ENCODE peak calls at places on chromosomes 4 and X, in six cellular contexts. G, J, H, L, B and Y are unnamed samples.

GRCh38 chr4:93839704-93840103 is 11.2 kb downstream of the ATOH1 start:
- DNase-seq in G (no peak), J (no peak), H (no peak), L (no peak), B (no peak), Y (no peak)

GRCh38 chrX:133254666-133255065 is 36.5 kb upstream of the TFDP3 start:
- DNase-seq in G (no peak), J (no peak), H (no peak), L (no peak), B (no peak), Y (no peak)

GRCh38 chr4:4888695-4889094 is 29.2 kb downstream of the MSX1 start:
- DNase-seq in G (no peak), J (no peak), H (no peak), L (no peak), B (peak; percentile 17), Y (no peak)

GRCh38 chrX:17535229-17535628 is 160.2 kb downstream of the NHS start:
- DNase-seq in G (no peak), J (no peak), H (no peak), L (peak; percentile 7), B (peak; percentile 42), Y (peak; percentile 20)

GRCh38 chr4:70703695-70704332 is 15.5 kb downstream of the UTP3 start:
- DNase-seq in G (peak; percentile 32), J (no peak), H (no peak), L (no peak), B (peak; percentile 31), Y (no peak)

GRCh38 chrX:69018416-69019072 is 146.7 kb downstream of the PJA1 start:
- DNase-seq in G (no peak), J (no peak), H (no peak), L (no peak), B (no peak), Y (no peak)

GRCh38 chr4:3073158-3074077 is 920 bp downstream of the HTT-AS start:
- DNase-seq in G (no peak), J (no peak), H (no peak), L (no peak), B (no peak), Y (no peak)

GRCh38 chr4:186298034-186298647 is 32.2 kb downstream of the F11 start:
- DNase-seq in G (no peak), J (no peak), H (no peak), L (no peak), B (no peak), Y (no peak)

GRCh38 chrX:15686818-15687685 is 22.4 kb upstream of the CLTRN start:
- DNase-seq in G (peak; percentile 30), J (peak; percentile 28), H (peak; percentile 20), L (peak; percentile 39), B (peak; percentile 71), Y (peak; percentile 6)

GRCh38 chrX:71917621-71918341 is 7.1 kb downstream of the NHSL2 start:
- DNase-seq in G (no peak), J (no peak), H (no peak), L (no peak), B (no peak), Y (no peak)

GRCh38 chr4:139452000-139452399 is 1.9 kb upstream of the RAB33B start:
- DNase-seq in G (no peak), J (no peak), H (no peak), L (no peak), B (no peak), Y (no peak)

GRCh38 chrX:129600981-129601424 is 53.8 kb downstream of the APLN start:
- DNase-seq in G (peak; percentile 4), J (no peak), H (no peak), L (no peak), B (peak; percentile 50), Y (no peak)

GRCh38 chr4:38237139-38237538 is 276.9 kb downstream of the PTTG2 start:
- DNase-seq in G (no peak), J (peak; percentile 30), H (no peak), L (no peak), B (no peak), Y (no peak)

GRCh38 chr4:104728380-104729122 is 233.9 kb upstream of the CXXC4 start:
- DNase-seq in G (no peak), J (no peak), H (no peak), L (no peak), B (no peak), Y (no peak)

GRCh38 chr4:179344861-179345260 is 1902.6 kb upstream of the AGA start:
- DNase-seq in G (no peak), J (no peak), H (no peak), L (no peak), B (no peak), Y (no peak)

GRCh38 chr4:7658297-7659204 is 223.8 kb upstream of the PSAPL1 start:
- DNase-seq in G (no peak), J (no peak), H (no peak), L (no peak), B (no peak), Y (no peak)

GRCh38 chr4:150236626-150237025 is 158.4 kb downstream of the DCLK2 start:
- DNase-seq in G (no peak), J (no peak), H (no peak), L (no peak), B (no peak), Y (no peak)

GRCh38 chr4:72375050-72375736 is 193.8 kb downstream of the ADAMTS3 start:
- DNase-seq in G (no peak), J (peak; percentile 68), H (no peak), L (no peak), B (peak; percentile 40), Y (no peak)

GRCh38 chrX:70508296-70508911 is 63.8 kb downstream of the DLG3 start:
- DNase-seq in G (peak; percentile 60), J (no peak), H (no peak), L (no peak), B (peak; percentile 8), Y (no peak)

GRCh38 chrX:135431886-135432285 is 10.1 kb downstream of the SMIM10L2A start:
- DNase-seq in G (no peak), J (no peak), H (no peak), L (no peak), B (no peak), Y (no peak)

GRCh38 chr4:150569384-150569987 is 12.5 kb upstream of the MAB21L2 start:
- DNase-seq in G (no peak), J (no peak), H (no peak), L (no peak), B (peak; percentile 62), Y (no peak)

GRCh38 chr4:99827857-99828256 is 11.2 kb downstream of the DAPP1 start:
- DNase-seq in G (no peak), J (no peak), H (no peak), L (no peak), B (no peak), Y (no peak)

GRCh38 chr4:55927776-55928437 is 20.8 kb upstream of the CEP135 start:
- DNase-seq in G (no peak), J (no peak), H (no peak), L (no peak), B (no peak), Y (no peak)

GRCh38 chr4:36316544-36317082 is 35.2 kb downstream of the DTHD1 start:
- DNase-seq in G (no peak), J (no peak), H (no peak), L (no peak), B (no peak), Y (no peak)

GRCh38 chr4:38082424-38083374 is 122.5 kb downstream of the PTTG2 start:
- DNase-seq in G (no peak), J (peak; percentile 24), H (no peak), L (no peak), B (peak; percentile 18), Y (no peak)

GRCh38 chrX:153921070-153921469 is 5.0 kb downstream of the ARHGAP4 start:
- DNase-seq in G (no peak), J (no peak), H (no peak), L (no peak), B (no peak), Y (no peak)

GRCh38 chr4:159455675-159456235 is 352.9 kb downstream of the RAPGEF2 start:
- DNase-seq in G (peak; percentile 2), J (no peak), H (no peak), L (no peak), B (peak; percentile 76), Y (no peak)

GRCh38 chrX:66717926-66718325 is 79.0 kb upstream of the EDA2R start:
- DNase-seq in G (no peak), J (no peak), H (no peak), L (no peak), B (no peak), Y (no peak)

GRCh38 chr4:40121515-40121914 is 64.9 kb downstream of the N4BP2 start:
- DNase-seq in G (no peak), J (peak; percentile 30), H (no peak), L (no peak), B (peak; percentile 76), Y (no peak)

GRCh38 chrX:43328358-43328946 is 327.6 kb upstream of the MAOA start:
- DNase-seq in G (no peak), J (no peak), H (no peak), L (no peak), B (peak; percentile 55), Y (no peak)

GRCh38 chrX:109974906-109975655 is 27.8 kb upstream of the TMEM164 start:
- DNase-seq in G (no peak), J (no peak), H (no peak), L (no peak), B (peak; percentile 76), Y (no peak)

GRCh38 chr4:633976-634598 is 8.7 kb downstream of the PDE6B start:
- DNase-seq in G (no peak), J (no peak), H (no peak), L (no peak), B (no peak), Y (no peak)

GRCh38 chrX:131836161-131836560 is 186.9 kb upstream of the STK26 start:
- DNase-seq in G (no peak), J (no peak), H (no peak), L (no peak), B (no peak), Y (no peak)

GRCh38 chr4:118034061-118034785 is at the start of gene NDST3:
- DNase-seq in G (peak; percentile 77), J (peak; percentile 20), H (peak; percentile 20), L (no peak), B (peak; percentile 4), Y (no peak)

GRCh38 chr4:85084371-85085170 is 118.1 kb upstream of the WDFY3 start:
- DNase-seq in G (peak; percentile 55), J (peak; percentile 46), H (peak; percentile 5), L (no peak), B (peak; percentile 69), Y (no peak)

GRCh38 chrX:153726286-153727107 is 1.8 kb downstream of the ABCD1 start:
- DNase-seq in G (peak; percentile 15), J (no peak), H (peak; percentile 71), L (no peak), B (peak; percentile 81), Y (no peak)

GRCh38 chr4:79651516-79651915 is 243.5 kb upstream of the GK2 start:
- DNase-seq in G (no peak), J (no peak), H (no peak), L (no peak), B (no peak), Y (no peak)